ENCODE peak calls at places on chromosomes 13 and 19, in eight cellular contexts. One of them, this sample, is unnamed.

GRCh38 chr19:18776288-18776594 is 14.9 kb downstream of the COMP start:
- DNase-seq in NB4: no peak
- DNase-seq in H1: no peak
- DNase-seq in heart left ventricle: no peak
- DNase-seq in transverse colon: no peak
- DNase-seq in GM12892: no peak
- DNase-seq in GM12891: no peak
- DNase-seq in H54: peak; percentile 79
- DNase-seq in this sample: no peak

GRCh38 chr19:21317821-21318220 is 11.4 kb downstream of the ZNF708 start:
- DNase-seq in H1: no peak
- DNase-seq in GM12891: no peak
- DNase-seq in GM12892: no peak
- DNase-seq in NB4: no peak
- DNase-seq in H54: no peak
- DNase-seq in transverse colon: no peak
- DNase-seq in heart left ventricle: no peak
- DNase-seq in this sample: no peak

GRCh38 chr19:8367327-8368001 is 3.5 kb downstream of the ANGPTL4 start:
- DNase-seq in GM12891: no peak
- DNase-seq in transverse colon: peak; percentile 87
- DNase-seq in H1: peak; percentile 43
- DNase-seq in heart left ventricle: peak; percentile 88
- DNase-seq in NB4: peak; percentile 55
- DNase-seq in GM12892: no peak
- DNase-seq in H54: peak; percentile 93
- DNase-seq in this sample: peak; percentile 91

GRCh38 chr13:40060318-40061007 is 405.0 kb downstream of the COG6 start:
- DNase-seq in heart left ventricle: no peak
- DNase-seq in transverse colon: no peak
- DNase-seq in NB4: peak; percentile 86
- DNase-seq in H1: no peak
- DNase-seq in H54: no peak
- DNase-seq in GM12891: no peak
- DNase-seq in GM12892: peak; percentile 15
- DNase-seq in this sample: peak; percentile 89

GRCh38 chr13:52127378-52127777 is 1.5 kb downstream of the NEK5 start:
- DNase-seq in heart left ventricle: no peak
- DNase-seq in GM12892: no peak
- DNase-seq in H54: peak; percentile 3
- DNase-seq in H1: no peak
- DNase-seq in NB4: no peak
- DNase-seq in transverse colon: no peak
- DNase-seq in GM12891: peak; percentile 5
- DNase-seq in this sample: no peak

GRCh38 chr13:39397221-39397620 is 205.8 kb downstream of the LHFPL6 start:
- DNase-seq in heart left ventricle: no peak
- DNase-seq in H1: no peak
- DNase-seq in H54: no peak
- DNase-seq in transverse colon: no peak
- DNase-seq in GM12891: no peak
- DNase-seq in NB4: no peak
- DNase-seq in GM12892: no peak
- DNase-seq in this sample: no peak

GRCh38 chr13:113855012-113855921 is 8.6 kb downstream of the GAS6 start:
- DNase-seq in H1: no peak
- DNase-seq in NB4: no peak
- DNase-seq in heart left ventricle: peak; percentile 57
- DNase-seq in H54: no peak
- DNase-seq in transverse colon: peak; percentile 70
- DNase-seq in GM12891: no peak
- DNase-seq in GM12892: no peak
- DNase-seq in this sample: no peak

GRCh38 chr13:59734393-59734792 is 429.3 kb downstream of the DIAPH3 start:
- DNase-seq in heart left ventricle: no peak
- DNase-seq in H1: no peak
- DNase-seq in transverse colon: no peak
- DNase-seq in GM12892: peak; percentile 6
- DNase-seq in GM12891: peak; percentile 24
- DNase-seq in H54: no peak
- DNase-seq in NB4: no peak
- DNase-seq in this sample: no peak

GRCh38 chr19:28514166-28514565 is 698.8 kb downstream of the UQCRFS1 start:
- DNase-seq in transverse colon: no peak
- DNase-seq in H54: no peak
- DNase-seq in heart left ventricle: no peak
- DNase-seq in H1: no peak
- DNase-seq in NB4: no peak
- DNase-seq in GM12891: no peak
- DNase-seq in GM12892: no peak
- DNase-seq in this sample: no peak

GRCh38 chr13:98576963-98577822 is at the start of gene STK24:
- DNase-seq in transverse colon: peak; percentile 78
- DNase-seq in heart left ventricle: peak; percentile 85
- DNase-seq in NB4: peak; percentile 75
- DNase-seq in GM12891: peak; percentile 77
- DNase-seq in H54: peak; percentile 73
- DNase-seq in GM12892: peak; percentile 72
- DNase-seq in H1: no peak
- DNase-seq in this sample: peak; percentile 76

GRCh38 chr13:29754486-29754806 is 96.0 kb downstream of the UBL3 start:
- DNase-seq in heart left ventricle: no peak
- DNase-seq in transverse colon: no peak
- DNase-seq in H54: no peak
- DNase-seq in GM12892: no peak
- DNase-seq in GM12891: no peak
- DNase-seq in NB4: peak; percentile 24
- DNase-seq in H1: no peak
- DNase-seq in this sample: no peak

GRCh38 chr19:40433391-40434216 is 7.8 kb upstream of the SERTAD1 start:
- DNase-seq in GM12891: peak; percentile 80
- DNase-seq in H54: peak; percentile 90
- DNase-seq in heart left ventricle: peak; percentile 92
- DNase-seq in GM12892: peak; percentile 89
- DNase-seq in transverse colon: peak; percentile 92
- DNase-seq in NB4: peak; percentile 79
- DNase-seq in H1: no peak
- DNase-seq in this sample: peak; percentile 90

GRCh38 chr19:5718579-5719273 is 1.2 kb downstream of the LONP1 start:
- DNase-seq in H1: no peak
- DNase-seq in heart left ventricle: no peak
- DNase-seq in GM12891: peak; percentile 30
- DNase-seq in transverse colon: no peak
- DNase-seq in NB4: peak; percentile 77
- DNase-seq in H54: no peak
- DNase-seq in GM12892: peak; percentile 29
- DNase-seq in this sample: no peak

GRCh38 chr13:27403727-27404385 is 20.6 kb upstream of the GTF3A start:
- DNase-seq in heart left ventricle: no peak
- DNase-seq in NB4: no peak
- DNase-seq in transverse colon: peak; percentile 49
- DNase-seq in H54: no peak
- DNase-seq in H1: no peak
- DNase-seq in GM12891: no peak
- DNase-seq in GM12892: no peak
- DNase-seq in this sample: no peak

GRCh38 chr13:72290962-72291681 is 424.1 kb upstream of the DACH1 start:
- DNase-seq in H1: peak; percentile 31
- DNase-seq in GM12891: no peak
- DNase-seq in transverse colon: no peak
- DNase-seq in H54: peak; percentile 15
- DNase-seq in heart left ventricle: no peak
- DNase-seq in NB4: peak; percentile 12
- DNase-seq in GM12892: no peak
- DNase-seq in this sample: no peak

GRCh38 chr13:34627499-34627898 is 314.6 kb upstream of the NBEA start:
- DNase-seq in H54: no peak
- DNase-seq in GM12892: no peak
- DNase-seq in NB4: no peak
- DNase-seq in H1: no peak
- DNase-seq in GM12891: no peak
- DNase-seq in heart left ventricle: no peak
- DNase-seq in transverse colon: no peak
- DNase-seq in this sample: no peak

GRCh38 chr13:25803626-25804025 is 248.2 kb downstream of the SHISA2 start:
- DNase-seq in H54: no peak
- DNase-seq in GM12892: no peak
- DNase-seq in NB4: peak; percentile 7
- DNase-seq in GM12891: no peak
- DNase-seq in heart left ventricle: no peak
- DNase-seq in H1: no peak
- DNase-seq in transverse colon: no peak
- DNase-seq in this sample: no peak

GRCh38 chr13:77545626-77546412 is 10.3 kb downstream of the SCEL start:
- DNase-seq in transverse colon: no peak
- DNase-seq in H54: no peak
- DNase-seq in heart left ventricle: no peak
- DNase-seq in GM12891: no peak
- DNase-seq in NB4: no peak
- DNase-seq in H1: no peak
- DNase-seq in GM12892: no peak
- DNase-seq in this sample: no peak

GRCh38 chr13:113474179-113474578 is 16.3 kb downstream of the DCUN1D2 start:
- DNase-seq in H1: no peak
- DNase-seq in heart left ventricle: no peak
- DNase-seq in GM12891: no peak
- DNase-seq in NB4: peak; percentile 93
- DNase-seq in H54: no peak
- DNase-seq in transverse colon: peak; percentile 23
- DNase-seq in GM12892: no peak
- DNase-seq in this sample: no peak

GRCh38 chr19:19009951-19010350 is 23.4 kb downstream of the SUGP2 start:
- DNase-seq in transverse colon: no peak
- DNase-seq in GM12891: no peak
- DNase-seq in GM12892: no peak
- DNase-seq in H54: no peak
- DNase-seq in H1: no peak
- DNase-seq in NB4: no peak
- DNase-seq in heart left ventricle: no peak
- DNase-seq in this sample: no peak

GRCh38 chr13:102903659-102904407 is 58.0 kb downstream of the ERCC5 start:
- DNase-seq in heart left ventricle: no peak
- DNase-seq in NB4: peak; percentile 30
- DNase-seq in transverse colon: no peak
- DNase-seq in GM12892: no peak
- DNase-seq in GM12891: no peak
- DNase-seq in H1: no peak
- DNase-seq in H54: no peak
- DNase-seq in this sample: no peak

GRCh38 chr13:97327521-97328221 is 105.5 kb downstream of the MBNL2 start:
- DNase-seq in H54: no peak
- DNase-seq in GM12891: no peak
- DNase-seq in transverse colon: no peak
- DNase-seq in GM12892: no peak
- DNase-seq in NB4: no peak
- DNase-seq in heart left ventricle: no peak
- DNase-seq in H1: no peak
- DNase-seq in this sample: no peak
- TF ChIP-seq POLR2A in H54: no peak
- TF ChIP-seq POLR2A in GM12891: no peak
- TF ChIP-seq POLR2A in transverse colon: no peak
- TF ChIP-seq POLR2A in GM12892: no peak
- TF ChIP-seq POLR2A in NB4: no peak
- TF ChIP-seq POLR2A in heart left ventricle: no peak
- TF ChIP-seq POLR2A in H1: no peak
- TF ChIP-seq POLR2A in this sample: no peak

GRCh38 chr19:55537741-55538111 is 793 bp upstream of the SBK2 start:
- DNase-seq in H1: no peak
- DNase-seq in H54: peak; percentile 95
- DNase-seq in GM12891: no peak
- DNase-seq in transverse colon: no peak
- DNase-seq in heart left ventricle: no peak
- DNase-seq in NB4: no peak
- DNase-seq in GM12892: no peak
- DNase-seq in this sample: no peak
- TF ChIP-seq POLR2A in H1: no peak
- TF ChIP-seq POLR2A in H54: no peak
- TF ChIP-seq POLR2A in GM12891: no peak
- TF ChIP-seq POLR2A in transverse colon: no peak
- TF ChIP-seq POLR2A in heart left ventricle: no peak
- TF ChIP-seq POLR2A in NB4: no peak
- TF ChIP-seq POLR2A in GM12892: no peak
- TF ChIP-seq POLR2A in this sample: no peak

DNA sequence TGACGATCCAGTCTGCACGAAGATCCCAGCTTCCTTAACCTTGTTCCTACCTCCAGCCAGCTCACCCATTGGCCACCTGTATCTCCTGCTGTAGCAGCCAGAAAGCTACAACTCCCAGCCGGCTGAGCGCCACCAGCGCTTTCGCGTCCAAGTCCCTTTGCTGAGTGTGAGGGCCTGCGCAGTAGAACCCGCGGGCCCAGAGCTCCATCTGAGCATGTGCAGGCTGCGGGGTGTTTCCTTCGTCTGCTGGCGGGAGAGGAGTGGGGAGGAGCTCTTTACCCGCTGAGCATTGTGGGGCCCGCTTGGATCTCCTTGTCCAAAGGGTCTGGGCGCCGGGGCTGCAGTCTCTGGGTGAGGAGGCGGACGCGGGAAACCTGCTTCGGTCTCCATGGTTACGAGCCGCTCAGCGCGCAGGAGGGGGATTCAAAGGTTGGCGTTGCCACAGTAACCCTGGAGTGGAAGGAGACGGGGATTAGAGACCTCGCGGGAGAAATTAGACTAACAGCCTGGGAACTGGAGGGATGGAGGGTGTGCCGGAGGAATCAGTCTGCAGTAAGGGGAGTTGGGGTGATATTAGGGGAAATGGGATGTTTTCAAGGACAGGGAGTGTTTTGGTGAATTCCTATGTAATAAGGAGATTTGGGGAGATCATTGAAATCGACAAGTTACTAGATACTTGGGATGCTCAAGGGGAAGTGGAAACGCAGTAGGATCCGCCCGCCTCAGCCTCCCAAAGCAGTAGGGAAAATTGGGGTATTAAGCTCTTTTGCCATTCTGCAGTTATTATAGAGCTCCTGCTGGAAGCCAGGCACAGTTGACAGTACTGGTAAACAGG is 33.5 kb downstream of the ZSWIM9 start:
- DNase-seq in H1: peak; percentile 96
- DNase-seq in GM12892: peak; percentile 91
- DNase-seq in H54: peak; percentile 74
- DNase-seq in heart left ventricle: peak; percentile 93
- DNase-seq in GM12891: peak; percentile 89
- DNase-seq in transverse colon: peak; percentile 94
- DNase-seq in NB4: peak; percentile 100
- DNase-seq in this sample: peak; percentile 92
- TF ChIP-seq POLR2A in H1: peak; percentile 63
- TF ChIP-seq POLR2A in GM12892: peak; percentile 84
- TF ChIP-seq POLR2A in H54: peak; percentile 60
- TF ChIP-seq POLR2A in heart left ventricle: peak; percentile 69
- TF ChIP-seq POLR2A in GM12891: peak; percentile 82
- TF ChIP-seq POLR2A in transverse colon: no peak
- TF ChIP-seq POLR2A in NB4: peak; percentile 97
- TF ChIP-seq POLR2A in this sample: peak; percentile 59

DNA sequence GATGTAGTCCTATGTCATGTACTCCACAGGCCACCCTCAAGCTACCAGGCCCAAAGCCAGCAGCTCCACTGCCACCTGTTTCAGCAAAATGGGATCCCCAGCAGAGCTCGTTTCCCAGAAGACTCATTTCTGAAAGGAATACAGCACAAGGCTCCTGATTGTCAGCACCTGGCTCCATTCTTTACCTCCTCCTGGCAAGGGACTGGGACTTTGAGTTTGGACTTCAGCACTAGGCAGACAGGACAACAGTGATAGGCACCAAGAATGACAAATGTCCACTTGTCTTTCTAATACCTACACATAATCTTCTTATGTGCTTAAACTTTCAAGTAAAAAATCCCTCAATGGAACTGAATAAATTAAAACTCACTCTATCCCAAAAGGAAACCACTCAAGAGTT is 150.4 kb upstream of the RXFP2 start:
- DNase-seq in NB4: no peak
- DNase-seq in heart left ventricle: no peak
- DNase-seq in GM12891: no peak
- DNase-seq in GM12892: no peak
- DNase-seq in H54: no peak
- DNase-seq in H1: no peak
- DNase-seq in transverse colon: peak; percentile 14
- DNase-seq in this sample: no peak
- TF ChIP-seq POLR2A in NB4: no peak
- TF ChIP-seq POLR2A in heart left ventricle: no peak
- TF ChIP-seq POLR2A in GM12891: no peak
- TF ChIP-seq POLR2A in GM12892: no peak
- TF ChIP-seq POLR2A in H54: no peak
- TF ChIP-seq POLR2A in H1: no peak
- TF ChIP-seq POLR2A in transverse colon: no peak
- TF ChIP-seq POLR2A in this sample: no peak

This sample was measured in uterus.